ENCODE peak calls at places on chromosomes 1 and 21, in six cellular contexts. Y, W, R, C, Z and G are unnamed samples.

GRCh38 chr1:246725191-246725590 is 982 bp downstream of the SCCPDH start:
- DNase-seq in C (no peak), W (no peak), Y (no peak), R (no peak), Z (no peak), G (no peak)

GRCh38 chr21:29649370-29649963 is 290.3 kb downstream of the GRIK1 start:
- DNase-seq in C (no peak), R (no peak), Y (no peak), W (no peak), Z (no peak), G (no peak)

GRCh38 chr1:24589200-24589599 is 33.3 kb downstream of the NCMAP start:
- DNase-seq in Y (no peak), R (no peak), C (no peak), W (no peak), Z (no peak), G (no peak)

GRCh38 chr1:241844593-241844992 is 3.4 kb upstream of the EXO1 start:
- DNase-seq in C (no peak), W (no peak), Y (no peak), R (no peak), Z (no peak), G (no peak)

GRCh38 chr1:244968431-244968830 is 104.1 kb upstream of the HNRNPU start:
- DNase-seq in Z (no peak), Y (no peak), R (no peak), C (no peak), W (no peak), G (no peak)

GRCh38 chr1:55078470-55078869 is 39.1 kb downstream of the PCSK9 start:
- DNase-seq in R (no peak), C (no peak), Y (no peak), Z (no peak), W (no peak), G (no peak)

GRCh38 chr21:44392185-44392584 is 38.8 kb downstream of the TRPM2 start:
- DNase-seq in R (no peak), W (no peak), Z (no peak), Y (no peak), C (no peak), G (no peak)

GRCh38 chr1:75136158-75136815 is 2.1 kb downstream of the LHX8 start:
- DNase-seq in W (no peak), C (no peak), Z (no peak), Y (peak; percentile 48), R (no peak), G (no peak)

GRCh38 chr1:172321429-172321828 is 99.1 kb upstream of the C1orf105 start:
- DNase-seq in W (no peak), C (no peak), R (no peak), Z (no peak), Y (no peak), G (no peak)

GRCh38 chr21:15908187-15908586 is 178.4 kb downstream of the USP25 start:
- DNase-seq in R (no peak), Y (no peak), W (no peak), C (no peak), Z (no peak), G (no peak)

GRCh38 chr1:46181343-46182260 is 5.3 kb upstream of the P3R3URF start:
- DNase-seq in Z (peak; percentile 64), C (no peak), R (no peak), Y (no peak), W (no peak), G (no peak)

GRCh38 chr1:230926182-230926581 is 52.5 kb downstream of the TTC13 start:
- DNase-seq in Z (no peak), R (no peak), W (no peak), Y (no peak), C (no peak), G (no peak)

GRCh38 chr1:91278754-91279153 is 125.9 kb downstream of the HFM1 start:
- DNase-seq in W (no peak), Z (no peak), C (no peak), Y (peak; percentile 27), R (no peak), G (no peak)

GRCh38 chr1:20680269-20680668 is 19.1 kb upstream of the DDOST start:
- DNase-seq in W (no peak), Z (no peak), R (no peak), Y (no peak), C (no peak), G (no peak)

GRCh38 chr21:45551316-45551715 is 9.1 kb upstream of the SLC19A1 start:
- DNase-seq in W (no peak), R (peak; percentile 44), Y (no peak), Z (no peak), C (no peak), G (no peak)

GRCh38 chr21:45552696-45553391 is 10.6 kb upstream of the SLC19A1 start:
- DNase-seq in C (no peak), W (no peak), Y (no peak), Z (no peak), R (no peak), G (no peak)

GRCh38 chr21:45550552-45551210 is 8.4 kb upstream of the SLC19A1 start:
- DNase-seq in C (no peak), Z (no peak), Y (no peak), W (no peak), R (peak; percentile 38), G (no peak)

GRCh38 chr21:45549670-45550463 is 7.6 kb upstream of the SLC19A1 start:
- DNase-seq in C (no peak), R (no peak), W (no peak), Y (no peak), Z (no peak), G (no peak)

DNA sequence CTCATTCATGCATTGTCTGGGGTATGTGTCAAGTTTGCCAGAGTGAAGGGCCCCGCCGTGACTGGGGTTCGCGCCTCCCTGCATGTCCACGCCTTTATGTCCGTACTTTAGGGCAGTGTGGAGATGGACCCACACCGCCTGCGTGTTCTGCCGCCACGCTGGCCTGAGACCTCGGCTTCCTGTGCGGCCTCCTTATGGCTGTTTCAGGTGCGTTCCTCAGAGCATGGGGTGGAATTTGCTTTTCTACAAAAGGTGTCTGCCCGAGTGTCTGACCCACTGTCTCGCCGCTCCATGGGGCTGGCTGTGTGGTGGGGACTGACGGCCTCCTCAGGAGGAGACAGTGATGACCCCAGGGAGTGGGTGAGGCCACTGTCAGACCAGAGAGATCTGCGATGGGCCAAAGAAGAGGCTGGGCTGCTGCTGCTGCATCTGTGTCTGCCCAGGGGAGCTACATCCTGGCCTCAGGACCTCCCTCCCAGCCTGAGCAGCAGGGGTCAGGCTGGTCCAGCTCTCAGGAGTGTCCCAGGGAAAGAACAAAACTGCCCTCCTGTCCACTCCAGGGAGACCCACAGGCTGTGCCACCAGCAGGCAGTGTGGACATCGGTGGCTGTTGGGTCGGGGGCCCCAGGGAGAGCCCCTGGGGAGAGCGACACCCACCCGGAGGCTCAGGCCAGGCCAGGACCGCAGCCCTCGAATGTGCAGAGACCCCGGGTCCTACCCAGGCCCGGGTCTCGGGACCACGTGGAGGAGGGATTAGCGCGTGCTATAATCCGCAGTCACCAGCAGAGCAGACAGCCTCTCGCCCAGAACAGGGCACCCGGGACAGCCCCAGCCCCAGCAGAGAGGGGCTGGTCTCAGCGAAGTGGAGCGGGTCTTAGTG is 9.8 kb upstream of the SLC19A1 start:
- DNase-seq in C (no peak), W (no peak), Z (no peak), R (no peak), Y (no peak), G (no peak)
- H3K4me3 ChIP-seq in C (no peak overlapping the region), W (no peak overlapping the region), Z (no peak overlapping the region), R (no peak overlapping the region), Y (no peak overlapping the region), G (no peak overlapping the region)

DNA sequence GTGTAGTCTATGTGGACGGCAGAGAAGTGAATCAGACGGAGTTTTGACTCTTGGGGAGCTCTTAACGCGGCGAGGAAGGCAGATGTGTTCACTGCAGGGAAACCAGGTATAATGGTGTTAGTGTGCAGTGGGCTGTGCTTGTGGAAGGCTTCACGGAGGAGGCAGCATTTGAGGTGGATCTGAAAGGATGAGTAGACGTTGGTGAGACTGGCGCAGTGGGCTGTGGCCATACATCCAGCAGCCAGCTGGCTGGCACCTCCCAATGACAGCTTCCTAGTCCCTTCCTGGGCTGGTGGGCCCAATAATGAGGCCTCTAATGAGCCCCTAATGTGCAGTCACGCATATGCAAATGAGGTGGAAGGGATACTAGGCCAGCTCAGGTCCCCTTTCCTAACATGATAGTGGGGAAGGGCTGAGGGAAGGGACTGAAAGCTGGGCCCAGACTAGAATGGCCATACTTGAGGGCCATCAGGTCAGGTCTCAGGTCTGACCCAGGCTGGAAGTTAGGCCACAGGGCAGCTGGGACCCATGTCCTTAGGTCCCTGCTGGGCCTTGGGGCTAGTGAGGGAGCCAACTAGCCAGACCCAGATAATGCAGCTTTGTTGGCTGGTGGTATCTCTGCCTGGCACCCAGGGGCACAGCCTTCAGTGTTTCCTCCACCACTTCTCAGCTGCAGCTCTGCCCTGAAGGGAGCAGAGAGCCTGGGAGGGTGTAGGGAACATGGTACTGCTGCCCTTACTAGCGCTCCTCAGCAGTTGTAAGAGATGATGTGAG is 3.8 kb downstream of the MAP7D1 start:
- DNase-seq in W (no peak), Z (no peak), Y (no peak), R (peak; percentile 16), C (no peak), G (no peak)
- H3K27ac ChIP-seq in W (peak overlapping the region; percentile 98), Z (peak overlapping the region; percentile 81), Y (no peak overlapping the region), R (peak overlapping the region; percentile 87), C (peak overlapping the region; percentile 78), G (peak overlapping the region; percentile 90)

DNA sequence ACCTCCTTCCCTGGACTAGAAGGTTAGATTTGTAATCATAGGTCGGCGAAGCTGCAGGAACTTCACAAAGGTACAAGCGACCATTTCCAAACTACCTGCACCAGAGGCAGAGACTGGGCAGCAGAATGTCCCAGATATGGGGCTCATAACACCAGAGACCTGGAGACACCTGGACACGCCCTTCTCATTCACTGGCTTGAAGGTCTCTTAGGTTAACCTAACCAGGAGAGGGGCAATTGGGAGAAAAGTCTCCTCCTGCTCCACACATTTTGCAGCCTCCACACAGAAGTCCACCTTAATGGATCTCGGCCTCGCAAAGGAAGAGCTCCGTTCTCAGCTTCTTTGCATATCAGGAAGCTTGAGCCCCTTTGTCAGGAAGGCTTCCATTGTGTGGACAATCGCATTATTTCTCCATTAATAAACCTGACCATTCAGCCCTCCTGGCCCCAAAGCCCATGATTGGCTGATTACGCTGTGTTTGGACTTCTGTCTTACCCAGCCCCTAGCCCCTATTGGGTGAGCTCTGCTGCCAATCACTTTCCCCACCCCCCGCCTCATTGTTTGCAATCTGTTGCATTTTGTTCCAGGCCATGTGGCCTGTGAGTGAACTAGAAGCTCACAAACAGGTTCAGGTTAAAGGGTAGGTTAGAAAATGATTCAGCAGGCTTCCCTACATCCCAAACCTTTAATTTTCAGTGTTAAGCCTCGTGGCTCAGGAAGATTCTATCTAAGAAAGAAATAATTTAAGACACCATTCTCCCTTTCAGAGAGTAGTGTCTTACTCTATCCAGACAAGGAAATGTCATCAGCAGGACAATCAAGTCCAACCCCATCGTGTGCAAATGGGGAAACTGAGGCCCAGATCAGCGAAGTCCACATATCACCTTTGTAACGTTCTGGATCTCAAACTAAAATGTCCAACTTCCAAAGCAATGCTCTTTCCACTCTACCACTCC is 2.8 kb downstream of the MYCL start:
- DNase-seq in C (no peak), Y (no peak), R (no peak), W (no peak), Z (peak; percentile 51), G (no peak)
- H3K27me3 ChIP-seq in C (peaks cover 15% of the 10 kb centered on the region), Y (peaks cover 7% of the 10 kb centered on the region), R (peaks cover 18% of the 10 kb centered on the region), W (no peaks in the 10 kb centered on the region), Z (no peaks in the 10 kb centered on the region), G (no peaks in the 10 kb centered on the region)

DNA sequence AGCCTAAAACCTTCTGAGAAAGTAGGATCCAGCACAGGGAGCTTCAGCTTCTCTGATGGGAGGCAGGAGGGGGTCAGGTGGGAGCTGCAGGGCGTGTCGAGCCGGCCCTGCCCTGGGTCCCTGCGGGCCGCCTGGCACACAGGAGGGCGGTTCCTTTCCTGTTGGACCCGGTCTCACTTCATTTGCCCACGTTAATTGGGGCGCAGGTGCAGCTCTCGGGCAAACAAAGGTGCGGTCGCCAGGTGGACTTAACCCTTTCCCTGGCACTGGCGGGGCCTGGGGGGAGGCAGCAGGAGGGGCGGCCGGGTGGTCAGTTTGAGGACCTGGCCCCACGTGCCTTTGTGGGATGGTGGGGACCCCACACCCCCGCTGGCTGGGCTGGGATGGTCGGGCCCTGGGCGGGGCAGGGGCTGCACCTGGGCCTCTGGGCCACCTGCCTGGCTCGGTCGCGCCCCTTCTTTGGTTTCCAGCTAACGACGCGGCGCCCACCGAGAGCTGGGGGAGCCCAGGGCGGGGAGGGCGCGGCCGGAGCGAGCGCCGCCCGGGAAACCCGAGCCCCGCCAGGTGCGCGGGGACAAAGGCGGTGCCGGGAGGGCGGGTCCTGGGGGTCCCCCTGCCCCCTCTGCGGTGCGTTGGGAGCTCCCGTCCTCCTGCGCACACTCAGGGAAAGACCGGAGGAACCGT is 20.8 kb upstream of the C1orf159 start:
- DNase-seq in R (peak; percentile 31), Y (peak; percentile 40), W (no peak), C (no peak), Z (peak; percentile 91), G (no peak)
- H3K4me3 ChIP-seq in R (peak overlapping the region; percentile 30), Y (no peak overlapping the region), W (no peak overlapping the region), C (no peak overlapping the region), Z (peak overlapping the region; percentile 35), G (no peak overlapping the region)